ENCODE peak calls at places on chromosomes 13 and 19, in five cellular contexts. S is ureter, E is AG09309, V is psoas muscle, I is HTR-8/SVneo. D is an unnamed sample.

GRCh38 chr19:1789282-1790020 is 22.6 kb downstream of the ATP8B3 start:
- DNase-seq in E (no peak), V (no peak), I (no peak), S (no peak), D (no peak)

GRCh38 chr13:50842711-50843255 is 709 bp downstream of the DLEU7 start:
- DNase-seq in V (no peak), S (no peak), E (no peak), I (no peak), D (no peak)

GRCh38 chr19:44643605-44644390 is at the start of gene PVR:
- DNase-seq in I (peak), V (peak), E (no peak), S (peak), D (no peak)

GRCh38 chr13:20161951-20162300 is 1.1 kb upstream of the GJA3 start:
- DNase-seq in V (no peak), S (no peak), E (no peak), I (no peak), D (no peak)

GRCh38 chr19:9986787-9987281 is 23.5 kb downstream of the COL5A3 start:
- DNase-seq in I (no peak), E (no peak), V (peak), S (no peak), D (no peak)

GRCh38 chr13:112984954-112985802 is 16.2 kb downstream of the MCF2L start:
- DNase-seq in E (no peak), V (no peak), I (no peak), S (no peak), D (no peak)

GRCh38 chr19:17470204-17470841 is at the start of gene SLC27A1:
- DNase-seq in E (peak), I (peak), S (peak), V (peak), D (peak)

GRCh38 chr13:95553271-95553588 is 710 bp downstream of the CLDN10 start:
- DNase-seq in E (no peak), S (no peak), V (no peak), I (no peak), D (no peak)

GRCh38 chr19:17125728-17126677 is 50.4 kb downstream of the MYO9B start:
- DNase-seq in V (peak), I (no peak), S (peak), E (no peak), D (peak)

GRCh38 chr13:41049480-41049879 is 11.8 kb upstream of the WBP4 start:
- DNase-seq in V (no peak), I (no peak), S (no peak), E (no peak), D (no peak)

GRCh38 chr13:33352023-33352422 is 66.5 kb upstream of the STARD13 start:
- DNase-seq in I (no peak), E (no peak), S (no peak), V (no peak), D (no peak)

GRCh38 chr13:49867834-49868233 is 68.3 kb downstream of the SPRYD7 start:
- DNase-seq in V (no peak), I (no peak), S (no peak), E (no peak), D (no peak)

GRCh38 chr19:46609511-46610412 is 8.6 kb downstream of the CALM3 start:
- DNase-seq in V (no peak), E (no peak), I (no peak), S (no peak), D (no peak)

GRCh38 chr13:103788061-103788652 is 721.9 kb upstream of the SLC10A2 start:
- DNase-seq in I (peak), E (no peak), V (no peak), S (no peak), D (no peak)

GRCh38 chr13:79401259-79402071 is 4.6 kb downstream of the RBM26 start:
- DNase-seq in S (no peak), E (no peak), V (no peak), I (no peak), D (no peak)

GRCh38 chr13:102903659-102904407 is 58.0 kb downstream of the ERCC5 start:
- DNase-seq in I (peak), S (no peak), V (no peak), E (no peak), D (no peak)

GRCh38 chr19:5495792-5496191 is 40.6 kb downstream of the ZNRF4 start:
- DNase-seq in I (no peak), E (no peak), V (no peak), S (no peak), D (no peak)

GRCh38 chr19:28468701-28469459 is 744.1 kb downstream of the UQCRFS1 start:
- DNase-seq in V (no peak), S (peak), I (no peak), E (peak), D (no peak)

GRCh38 chr19:49057636-49058234 is at the start of gene CGB7:
- DNase-seq in E (no peak), V (peak), I (no peak), S (peak), D (peak)

GRCh38 chr19:28394705-28395104 is 818.2 kb downstream of the UQCRFS1 start:
- DNase-seq in S (no peak), E (no peak), V (no peak), I (no peak), D (no peak)

GRCh38 chr19:3434630-3435553 is 45.4 kb downstream of the SMIM24 start:
- DNase-seq in V (peak), I (peak), S (peak), E (peak), D (peak)

GRCh38 chr13:101258071-101258470 is 158.2 kb downstream of the NALCN start:
- DNase-seq in I (peak), E (peak), S (no peak), V (no peak), D (no peak)

GRCh38 chr13:40271511-40271910 is 394.9 kb downstream of the FOXO1 start:
- DNase-seq in V (peak), E (no peak), S (no peak), I (no peak), D (no peak)

GRCh38 chr13:98454389-98454881 is 122.5 kb downstream of the STK24 start:
- DNase-seq in S (no peak), V (peak), E (peak), I (no peak), D (no peak)

GRCh38 chr19:44512326-44513298 is 12.3 kb upstream of the ZNF180 start:
- DNase-seq in E (peak), V (no peak), S (no peak), I (peak), D (no peak)

GRCh38 chr13:86464193-86464592 is 665.0 kb upstream of the SLITRK6 start:
- DNase-seq in V (no peak), E (no peak), I (peak), S (no peak), D (no peak)

GRCh38 chr13:40656358-40656757 is 10.1 kb downstream of the FOXO1 start:
- DNase-seq in V (no peak), S (no peak), E (no peak), I (no peak), D (no peak)

GRCh38 chr13:65461590-65461989 is 1768.5 kb downstream of the PCDH9 start:
- DNase-seq in E (no peak), S (no peak), V (no peak), I (no peak), D (no peak)

GRCh38 chr19:5578094-5578846 is 10.5 kb upstream of the TINCR start:
- DNase-seq in V (peak), I (peak), E (no peak), S (peak), D (peak)

GRCh38 chr19:1270168-1270853 is 1.2 kb downstream of the CIRBP start:
- DNase-seq in I (no peak), S (no peak), V (peak), E (no peak), D (no peak)

GRCh38 chr19:33460221-33460908 is 61.2 kb downstream of the PEPD start:
- DNase-seq in V (no peak), I (no peak), E (no peak), S (no peak), D (no peak)

GRCh38 chr19:4069331-4069959 is 2.7 kb upstream of the ZBTB7A start:
- DNase-seq in S (no peak), E (no peak), I (no peak), V (peak), D (no peak)

D was measured in activated B cell treated with CpG ODN at 0.5 μM for 24 hours.